ENCODE peak calls at places on chromosomes 16 and 17, in ten cellular contexts. T is fibroblast of the aortic adventitia, V is H9, D is brain microvascular endothelial cell, H is HL-60, R is endothelial cell, Y is omental fat pad, M is tibial nerve, O is ovary, E is BE2C. K is an unnamed sample.
A peak's percentile ranks its signal among the peaks of the same experiment; 100 is the strongest.

GRCh38 chr17:73998246-73999220 is 204.9 kb upstream of the RPL38 start:
- DNase-seq in H (peak; percentile 5), V (peak; percentile 89), T (no peak), D (peak; percentile 5), E (peak; percentile 77), Y (no peak), O (no peak), R (peak; percentile 80), M (peak; percentile 15), K (peak; percentile 54)

GRCh38 chr17:34614698-34615097 is 35.3 kb downstream of the TMEM132E start:
- DNase-seq in R (no peak), H (no peak), Y (no peak), V (no peak), E (peak; percentile 83), D (no peak), T (no peak), O (no peak), M (no peak), K (no peak)

GRCh38 chr17:78628547-78629435 is 51.6 kb upstream of the DNAH17 start:
- DNase-seq in E (no peak), H (no peak), D (no peak), V (no peak), Y (no peak), T (no peak), O (no peak), M (no peak), R (no peak), K (no peak)

GRCh38 chr17:6996256-6997111 is 635 bp downstream of the ALOX12 start:
- DNase-seq in Y (no peak), D (no peak), M (no peak), R (no peak), T (no peak), O (no peak), V (peak; percentile 77), E (no peak), H (no peak), K (no peak)

GRCh38 chr16:16092925-16093624 is 130.2 kb downstream of the ABCC6 start:
- DNase-seq in Y (no peak), T (peak; percentile 20), E (no peak), R (no peak), V (no peak), H (no peak), O (peak; percentile 74), D (peak; percentile 17), M (no peak), K (no peak)

GRCh38 chr17:68909066-68909465 is 46.1 kb downstream of the ABCA8 start:
- DNase-seq in M (peak; percentile 50), T (peak; percentile 97), V (no peak), O (peak; percentile 20), R (no peak), Y (no peak), E (no peak), H (peak; percentile 90), D (peak; percentile 87), K (no peak)

GRCh38 chr17:59572301-59572924 is 7.0 kb downstream of the DHX40 start:
- DNase-seq in H (no peak), D (peak; percentile 3), R (no peak), T (peak; percentile 33), E (no peak), O (no peak), V (no peak), M (no peak), Y (no peak), K (no peak)

GRCh38 chr16:56206951-56207350 is 15.7 kb downstream of the GNAO1 start:
- DNase-seq in H (no peak), T (no peak), Y (no peak), M (no peak), D (no peak), R (no peak), O (no peak), V (no peak), E (no peak), K (no peak)

GRCh38 chr17:42559076-42559475 is 2.9 kb upstream of the COASY start:
- DNase-seq in O (no peak), E (no peak), Y (no peak), D (no peak), R (no peak), H (no peak), T (no peak), V (no peak), M (no peak), K (no peak)

GRCh38 chr16:89904606-89905510 is 13.8 kb upstream of the MC1R start:
- DNase-seq in O (no peak), D (no peak), V (no peak), R (no peak), M (no peak), H (no peak), E (no peak), T (no peak), Y (no peak), K (no peak)

GRCh38 chr17:27756467-27757371 is 43.6 kb downstream of the NOS2 start:
- DNase-seq in V (peak; percentile 72), Y (peak; percentile 55), E (peak; percentile 49), D (peak; percentile 53), M (peak; percentile 55), T (peak; percentile 64), O (peak; percentile 41), H (peak; percentile 25), R (peak; percentile 75), K (peak; percentile 40)

GRCh38 chr16:52747196-52747595 is 200.3 kb upstream of the TOX3 start:
- DNase-seq in M (no peak), E (no peak), V (no peak), R (no peak), H (no peak), Y (no peak), T (no peak), D (no peak), O (no peak), K (no peak)

GRCh38 chr16:10782628-10783027 is 36.0 kb downstream of the TVP23A start:
- DNase-seq in T (no peak), E (no peak), D (no peak), R (no peak), V (no peak), O (no peak), M (no peak), Y (no peak), H (no peak), K (no peak)

GRCh38 chr17:8185580-8186445 is 4.2 kb downstream of the BORCS6 start:
- DNase-seq in E (peak; percentile 72), V (peak; percentile 92), Y (peak; percentile 98), M (peak; percentile 97), O (peak; percentile 93), H (no peak), D (peak; percentile 60), T (peak; percentile 70), R (peak; percentile 93), K (peak; percentile 97)

GRCh38 chr17:8186787-8187516 is 3.0 kb downstream of the BORCS6 start:
- DNase-seq in T (peak; percentile 96), E (peak; percentile 82), Y (peak; percentile 83), R (peak; percentile 93), D (peak; percentile 95), H (peak; percentile 74), V (peak; percentile 98), O (peak; percentile 94), M (peak; percentile 94), K (peak; percentile 86)

GRCh38 chr17:8188408-8188839 is 1.6 kb downstream of the BORCS6 start:
- DNase-seq in E (no peak), D (no peak), H (no peak), O (peak; percentile 51), R (no peak), V (no peak), T (no peak), M (no peak), Y (no peak), K (no peak)

GRCh38 chr17:8187517-8188407 is 2.2 kb downstream of the BORCS6 start:
- DNase-seq in M (peak; percentile 97), O (peak; percentile 93), E (peak; percentile 85), R (peak; percentile 90), V (peak; percentile 98), D (peak; percentile 98), T (peak; percentile 100), Y (peak; percentile 86), H (peak; percentile 75), K (peak; percentile 81)

GRCh38 chr17:8186446-8186786 is 3.6 kb downstream of the BORCS6 start:
- DNase-seq in O (no peak), Y (no peak), T (no peak), D (no peak), V (no peak), E (no peak), M (no peak), R (no peak), H (no peak), K (no peak)
- TF ChIP-seq CTCF in O (peak; percentile 79), Y (no peak), T (no peak), D (no peak), V (no peak), E (no peak), M (no peak), R (no peak), H (no peak), K (no peak)

GRCh38 chr16:72008424-72009216 is at the start of gene DHODH:
- DNase-seq in Y (peak; percentile 83), V (peak; percentile 99), M (peak; percentile 93), O (peak; percentile 97), R (peak; percentile 97), D (peak; percentile 96), E (peak; percentile 99), H (peak; percentile 95), T (peak; percentile 95), K (peak; percentile 97)
- TF ChIP-seq CTCF in Y (no peak), V (no peak), M (no peak), O (no peak), R (no peak), D (peak; percentile 19), E (peak; percentile 14), H (no peak), T (no peak), K (no peak)

DNA sequence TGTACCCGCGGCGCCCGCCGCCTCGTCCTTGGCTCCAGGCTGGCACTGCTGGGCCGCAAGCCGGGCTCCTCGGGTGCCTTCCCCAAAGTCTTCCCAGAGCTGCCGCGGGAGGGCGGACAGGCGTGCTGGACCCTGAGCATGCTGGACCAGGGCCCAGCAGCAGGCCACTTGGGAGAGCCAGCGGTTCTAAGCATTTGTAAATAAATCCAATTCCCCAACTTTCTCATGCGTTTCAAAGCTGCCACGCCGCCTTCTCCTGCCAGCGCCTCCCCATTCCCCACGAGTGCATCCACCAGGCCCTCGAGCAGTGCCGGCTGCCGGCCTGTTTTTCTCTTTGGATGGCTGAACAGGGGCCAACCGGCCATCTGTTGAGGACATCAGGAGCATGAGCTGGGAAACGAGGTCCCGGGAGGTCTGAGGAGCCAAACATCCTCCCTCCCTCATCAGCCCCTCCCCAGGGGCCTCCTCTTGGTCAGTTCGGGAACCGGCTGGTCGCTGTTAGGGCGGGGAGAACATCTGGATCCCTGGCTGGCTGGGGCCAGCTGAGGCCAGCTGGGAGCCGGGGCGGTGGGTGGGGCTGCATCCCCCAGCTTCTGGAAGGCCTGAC is 20.6 kb upstream of the PABPN1L start:
- DNase-seq in H (no peak), O (peak; percentile 71), D (no peak), M (peak; percentile 24), Y (peak; percentile 23), E (peak; percentile 44), T (peak; percentile 58), R (no peak), V (no peak), K (no peak)
- TF ChIP-seq CTCF in H (no peak), O (no peak), D (no peak), M (no peak), Y (no peak), E (no peak), T (no peak), R (no peak), V (no peak), K (no peak)

DNA sequence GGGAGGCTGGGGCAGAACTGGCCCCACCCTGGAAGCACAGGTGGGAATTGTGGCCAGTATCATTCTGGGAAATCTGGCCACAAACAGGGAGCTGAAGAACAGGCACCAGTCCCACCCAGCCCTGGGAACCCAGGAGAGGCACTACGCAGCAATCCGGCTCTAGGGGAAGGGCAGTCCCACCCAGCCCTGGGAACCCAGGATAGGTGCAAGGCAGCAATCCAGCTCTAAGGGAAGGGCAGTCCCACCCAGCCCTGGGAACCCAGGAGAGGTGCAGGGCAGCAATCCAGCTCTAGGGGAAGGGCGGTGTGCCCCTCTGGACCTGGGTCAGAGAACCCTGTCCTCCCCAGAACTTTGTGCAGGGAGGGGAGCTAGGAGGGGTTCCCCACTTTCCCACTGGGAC is 7.1 kb downstream of the DRC3 start:
- DNase-seq in H (no peak), D (no peak), T (no peak), V (no peak), Y (no peak), E (no peak), M (no peak), R (no peak), O (no peak), K (no peak)
- TF ChIP-seq CTCF in H (no peak), D (no peak), T (no peak), V (no peak), Y (no peak), E (no peak), M (no peak), R (no peak), O (no peak), K (no peak)

K was measured in natural killer cell.